ENCODE peak calls at places on chromosomes 16 and 17, in four cellular contexts. N is neural progenitor cell, B is HCT116, D is MM.1S. O is an unnamed sample.

GRCh38 chr17:77327566-77328463 is 187.0 kb downstream of the SEC14L1 start:
- DNase-seq in D (no peak), B (no peak), N (no peak), O (no peak)

GRCh38 chr16:83705856-83706255 is 101.9 kb upstream of the HSBP1 start:
- DNase-seq in D (no peak), N (no peak), B (no peak), O (peak)

GRCh38 chr17:75476274-75476673 is 19.8 kb downstream of the TMEM94 start:
- DNase-seq in N (no peak), B (no peak), D (no peak), O (no peak)

GRCh38 chr17:6476834-6477210 is 32.6 kb downstream of the PIMREG start:
- DNase-seq in B (no peak), N (no peak), D (no peak), O (peak)

GRCh38 chr17:2101448-2102257 is 46.8 kb downstream of the HIC1 start:
- DNase-seq in D (no peak), B (peak), N (no peak), O (no peak)

GRCh38 chr16:57041182-57042156 is 50.9 kb upstream of the CPNE2 start:
- DNase-seq in D (peak), B (no peak), N (no peak), O (no peak)

GRCh38 chr16:86227041-86227440 is 283.3 kb upstream of the FOXF1 start:
- DNase-seq in D (no peak), N (no peak), B (no peak), O (no peak)

GRCh38 chr17:7405413-7405881 is 1.6 kb upstream of the TMEM256 start:
- DNase-seq in D (no peak), N (peak), B (no peak), O (peak)

GRCh38 chr17:48610282-48611211 is at the start of gene HOXB7:
- DNase-seq in B (no peak), D (peak), N (no peak), O (peak)

GRCh38 chr17:44926841-44927525 is 11.7 kb upstream of the GFAP start:
- DNase-seq in D (no peak), B (no peak), N (no peak), O (no peak)

GRCh38 chr17:57531078-57531477 is 214.0 kb downstream of the CCDC182 start:
- DNase-seq in N (no peak), B (no peak), D (no peak), O (no peak)

GRCh38 chr16:86300746-86301480 is 209.4 kb upstream of the FOXF1 start:
- DNase-seq in B (no peak), D (no peak), N (peak), O (peak)

DNA sequence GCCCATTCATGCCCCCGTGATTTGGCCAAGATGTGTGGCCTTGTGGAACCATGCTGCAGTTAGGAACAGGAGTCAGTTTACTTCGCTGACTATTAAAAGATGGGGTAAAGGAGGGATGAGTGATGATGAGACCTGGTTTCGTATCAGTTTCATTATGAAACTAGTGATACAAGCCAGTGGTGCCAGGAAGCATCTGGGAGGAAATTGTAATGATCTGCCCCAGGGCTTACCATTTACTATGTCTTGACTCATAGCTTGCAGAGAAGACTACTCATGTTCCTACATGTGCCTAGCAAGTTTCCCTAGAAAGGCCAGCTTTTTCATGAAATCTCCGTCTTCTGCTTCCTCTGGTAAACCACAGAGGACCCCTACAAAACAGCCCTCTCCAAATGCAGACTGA is 23.2 kb downstream of the CDH3 start:
- DNase-seq in D (peak), B (no peak), N (no peak), O (peak)
- TF ChIP-seq EZH2phosphoT487 in D (no peak), B (no peak), N (no peak), O (no peak)

GRCh38 chr17:37744633-37744927 is 279 bp downstream of the HNF1B start:
- DNase-seq in N (no peak), B (no peak), D (no peak), O (no peak)
- TF ChIP-seq EZH2 in N (peak), B (no peak), D (no peak), O (no peak)

DNA sequence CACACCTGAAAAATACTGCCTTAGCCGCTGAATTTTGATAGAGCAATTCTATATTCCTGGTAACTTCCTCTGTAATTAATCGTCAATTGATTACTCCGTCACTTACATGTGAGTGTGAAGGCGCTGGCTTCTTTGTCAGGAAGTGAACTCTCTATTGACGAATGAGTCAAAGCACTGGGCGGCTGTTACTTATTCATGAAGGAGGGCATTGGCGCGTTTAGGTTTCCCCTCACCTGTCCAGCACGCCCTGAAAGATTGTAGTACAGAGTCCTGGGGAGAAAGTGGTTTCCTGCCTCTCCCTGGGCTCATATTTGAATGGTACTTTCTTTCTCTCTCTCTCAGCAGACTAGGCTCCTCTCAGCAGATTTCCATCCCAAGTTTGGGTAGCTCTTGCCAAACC is 21.0 kb downstream of the SOCS3 start:
- DNase-seq in N (no peak), D (peak), B (peak), O (no peak)
- TF ChIP-seq EZH2phosphoT487 in N (no peak), D (no peak), B (no peak), O (no peak)

DNA sequence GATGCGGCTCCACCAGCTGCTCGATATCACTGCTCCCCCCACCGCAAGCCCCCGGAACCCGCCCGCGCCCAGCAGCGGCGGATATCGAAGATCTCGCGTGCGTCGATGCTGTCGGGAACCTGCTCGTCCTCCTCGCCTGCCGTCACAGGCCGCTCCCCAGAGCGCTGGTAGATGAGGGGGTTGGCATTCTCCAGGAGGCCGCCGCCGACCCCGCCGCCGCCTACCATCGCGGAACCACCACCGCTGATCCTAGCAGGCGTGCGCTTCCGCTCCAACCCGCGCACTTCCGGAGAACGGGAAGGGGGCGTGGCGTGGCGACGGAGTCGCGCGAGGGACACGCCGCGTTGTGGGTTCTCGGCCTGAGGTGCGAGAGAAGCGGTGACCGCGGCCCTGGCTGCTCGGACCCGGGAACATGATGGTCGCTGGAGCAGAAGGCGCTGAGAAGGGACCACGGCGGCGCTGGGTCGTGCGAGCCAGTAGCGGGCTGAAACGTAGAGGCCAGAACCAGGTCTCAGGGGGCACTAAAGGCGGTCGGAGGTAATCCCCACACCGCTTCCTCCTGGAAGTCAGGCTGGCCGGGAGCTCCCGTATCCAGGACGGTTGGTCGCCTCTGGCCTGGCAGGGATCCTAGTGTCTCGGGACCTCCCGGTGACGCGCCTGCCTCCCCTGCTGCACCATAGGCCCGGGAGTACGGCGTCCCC is at the start of gene CIAO2B:
- DNase-seq in B (peak), D (peak), N (peak), O (peak)
- TF ChIP-seq EZH2 in B (no peak), D (no peak), N (peak), O (no peak)